ENCODE peak calls at places on chromosome 18, in four cellular contexts. J, G, U and Y are unnamed samples.

GRCh38 chr18:59906203-59906602 is 6.4 kb downstream of the PMAIP1 start:
- DNase-seq in J (no peak), G (no peak), U (no peak), Y (no peak)

GRCh38 chr18:7000484-7001096 is 117.0 kb downstream of the LAMA1 start:
- DNase-seq in J (peak), G (no peak), U (no peak), Y (no peak)

GRCh38 chr18:11518788-11519685 is 90.4 kb upstream of the SLC35G4 start:
- DNase-seq in J (peak), G (no peak), U (peak), Y (peak)

GRCh38 chr18:2425426-2426317 is 145.6 kb downstream of the METTL4 start:
- DNase-seq in J (no peak), G (no peak), U (no peak), Y (no peak)

GRCh38 chr18:5110288-5110687 is 86.8 kb downstream of the AKAIN1 start:
- DNase-seq in J (no peak), G (no peak), U (no peak), Y (no peak)

GRCh38 chr18:32422978-32423740 is 47.5 kb downstream of the GAREM1 start:
- DNase-seq in J (no peak), G (no peak), U (no peak), Y (no peak)

GRCh38 chr18:54950221-54950620 is 9.0 kb downstream of the CCDC68 start:
- DNase-seq in J (no peak), G (no peak), U (no peak), Y (no peak)

GRCh38 chr18:68102117-68102516 is 585.6 kb upstream of the DSEL start:
- DNase-seq in J (no peak), G (no peak), U (no peak), Y (no peak)

GRCh38 chr18:79393626-79394401 is 1.9 kb upstream of the NFATC1 start:
- DNase-seq in J (peak), G (no peak), U (no peak), Y (no peak)

GRCh38 chr18:2050702-2051201 is 520.6 kb downstream of the METTL4 start:
- DNase-seq in J (no peak), G (no peak), U (no peak), Y (no peak)

GRCh38 chr18:61466736-61467135 is 133.5 kb downstream of the CDH20 start:
- DNase-seq in J (no peak), G (no peak), U (no peak), Y (no peak)

GRCh38 chr18:23573948-23574431 is 12.3 kb downstream of the NPC1 start:
- DNase-seq in J (peak), G (no peak), U (no peak), Y (no peak)

GRCh38 chr18:33812186-33812585 is 234.2 kb downstream of the ASXL3 start:
- DNase-seq in J (no peak), G (no peak), U (no peak), Y (no peak)

GRCh38 chr18:77016936-77017335 is 115.6 kb downstream of the MBP start:
- DNase-seq in J (no peak), G (no peak), U (no peak), Y (no peak)

GRCh38 chr18:48490641-48491040 is 48.2 kb upstream of the CTIF start:
- DNase-seq in J (no peak), G (no peak), U (no peak), Y (no peak)

GRCh38 chr18:13462686-13463085 is 244.1 kb downstream of the LDLRAD4 start:
- DNase-seq in J (no peak), G (no peak), U (no peak), Y (no peak)

GRCh38 chr18:13465126-13465446 is 246.5 kb downstream of the LDLRAD4 start:
- DNase-seq in J (no peak), G (no peak), U (peak), Y (no peak)

GRCh38 chr18:13465476-13465875 is 246.9 kb downstream of the LDLRAD4 start:
- DNase-seq in J (no peak), G (no peak), U (no peak), Y (no peak)

GRCh38 chr18:13463526-13463925 is 245.0 kb downstream of the LDLRAD4 start:
- DNase-seq in J (no peak), G (no peak), U (no peak), Y (no peak)

GRCh38 chr18:13464432-13465125 is 246.0 kb downstream of the LDLRAD4 start:
- DNase-seq in J (no peak), G (peak), U (peak), Y (peak)
- TF ChIP-seq POLR2AphosphoS5 in J (no peak), G (peak), U (peak), Y (peak)

DNA sequence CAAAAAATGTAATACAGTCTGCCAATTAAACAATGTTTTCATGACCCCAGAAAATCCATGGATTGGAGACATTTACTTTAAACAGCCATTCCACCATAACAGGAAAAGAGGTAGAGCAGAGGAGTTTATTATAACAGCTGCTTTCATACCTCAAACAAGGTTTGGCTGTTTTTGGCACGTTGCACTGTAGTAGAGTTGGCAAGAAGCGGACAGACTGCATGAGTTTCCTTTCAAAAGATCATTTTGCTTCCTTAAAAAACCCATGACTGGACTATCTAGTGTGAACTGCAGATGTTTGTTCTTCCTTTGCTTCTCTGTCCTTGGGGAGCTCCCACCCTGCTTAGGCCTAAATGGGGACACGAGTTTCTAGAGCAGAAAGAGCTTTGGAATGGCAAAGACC is 108.5 kb upstream of the THOC1 start:
- DNase-seq in J (no peak), G (no peak), U (no peak), Y (no peak)
- TF ChIP-seq SPI1 in J (no peak), G (no peak), U (no peak), Y (no peak)

GRCh38 chr18:8773980-8774379 is 68.6 kb downstream of the MTCL1 start:
- DNase-seq in J (no peak), G (no peak), U (no peak), Y (no peak)
- TF ChIP-seq POLR2AphosphoS5 in J (no peak), G (no peak), U (no peak), Y (no peak)

GRCh38 chr18:42074704-42075103 is 119.7 kb downstream of the PIK3C3 start:
- DNase-seq in J (no peak), G (no peak), U (no peak), Y (no peak)

GRCh38 chr18:42082415-42083234 is 127.6 kb downstream of the PIK3C3 start:
- DNase-seq in J (no peak), G (no peak), U (no peak), Y (no peak)

GRCh38 chr18:42078711-42079110 is 123.7 kb downstream of the PIK3C3 start:
- DNase-seq in J (no peak), G (no peak), U (peak), Y (no peak)
- TF ChIP-seq SPI1 in J (no peak), G (no peak), U (peak), Y (no peak)

DNA sequence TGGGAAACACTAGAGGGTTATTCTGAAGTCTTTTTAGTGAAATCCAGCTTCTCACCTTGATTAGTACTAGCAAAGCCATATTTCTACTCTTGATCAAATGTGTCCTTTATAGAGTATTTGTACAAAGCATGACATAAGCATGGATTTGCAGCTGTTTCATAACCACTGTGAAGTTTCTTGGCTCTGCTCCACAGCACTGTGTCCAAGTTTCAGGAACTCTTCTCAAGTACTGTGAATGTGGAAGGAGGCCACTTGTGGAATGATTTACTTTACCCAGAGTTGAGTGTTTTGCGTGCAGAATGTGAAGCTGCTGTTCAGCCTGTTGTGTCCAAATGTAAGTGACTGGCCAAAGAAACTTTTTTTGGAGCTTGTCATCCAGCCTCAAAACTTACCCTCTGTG is 16.2 kb upstream of the MAPRE2 start:
- DNase-seq in J (no peak), G (no peak), U (no peak), Y (no peak)
- TF ChIP-seq POLR2AphosphoS5 in J (no peak), G (no peak), U (no peak), Y (no peak)